ENCODE peak calls at places on chromosomes 12 and 14, in eight cellular contexts. J is AG20443; F is stimulated activated CD4-positive, alpha-beta T cell treated with anti-CD3 and anti-CD28 coated beads, TNF-alpha, amount 100 ng/mL, for 24 hours; C is NCI-H2081; H is uterus; G is neural crest cell; D is glutamatergic neuron; V is stimulated activated CD8-positive, alpha-beta memory T cell treated with anti-CD3 and anti-CD28 coated beads, Interleukin-2, amount 100 ng/mL, for 1 hour. R is an unnamed sample.

GRCh38 chr14:100532154-100532915 is 54.9 kb downstream of the BEGAIN start:
- DNase-seq in D (peak), V (no peak), F (no peak), H (peak), C (no peak), J (no peak), G (peak), R (peak)

GRCh38 chr12:18387706-18388105 is 126.4 kb downstream of the PIK3C2G start:
- DNase-seq in C (no peak), V (no peak), H (no peak), J (no peak), F (no peak), D (no peak), G (no peak), R (no peak)

GRCh38 chr14:56555921-56556570 is 23.6 kb upstream of the TMEM260 start:
- DNase-seq in C (peak), H (no peak), G (no peak), F (no peak), V (no peak), D (no peak), J (peak), R (no peak)

GRCh38 chr12:52522346-52523011 is 2.3 kb upstream of the KRT5 start:
- DNase-seq in F (no peak), J (peak), V (no peak), G (no peak), H (no peak), D (no peak), C (peak), R (no peak)

GRCh38 chr14:74913986-74914573 is 9.0 kb downstream of the RPS6KL1 start:
- DNase-seq in H (peak), G (peak), F (no peak), V (no peak), C (no peak), D (peak), J (peak), R (no peak)

GRCh38 chr14:51554339-51554920 is 97.3 kb upstream of the FRMD6 start:
- DNase-seq in C (no peak), J (peak), H (no peak), V (no peak), F (no peak), D (no peak), G (no peak), R (no peak)

GRCh38 chr12:569091-569676 is 94.1 kb downstream of the NINJ2 start:
- DNase-seq in G (no peak), F (no peak), J (no peak), V (no peak), D (peak), C (no peak), H (no peak), R (peak)

GRCh38 chr14:33184587-33184986 is 245.9 kb downstream of the NPAS3 start:
- DNase-seq in D (no peak), H (no peak), F (no peak), J (peak), C (peak), G (no peak), V (no peak), R (no peak)

GRCh38 chr12:124442772-124443445 is 124.5 kb downstream of the NCOR2 start:
- DNase-seq in F (no peak), G (no peak), H (peak), J (no peak), V (no peak), D (no peak), C (no peak), R (no peak)

GRCh38 chr14:69770559-69770958 is 3.6 kb downstream of the SRSF5 start:
- DNase-seq in J (no peak), F (no peak), G (no peak), V (no peak), H (no peak), D (no peak), C (no peak), R (no peak)

GRCh38 chr14:71749613-71750238 is 182.5 kb upstream of the RGS6 start:
- DNase-seq in G (no peak), D (no peak), H (no peak), J (no peak), C (no peak), F (no peak), V (no peak), R (no peak)

GRCh38 chr12:89551747-89552146 is 25.9 kb upstream of the POC1B start:
- DNase-seq in V (no peak), H (no peak), G (no peak), J (no peak), D (no peak), C (no peak), F (no peak), R (no peak)

GRCh38 chr12:12592930-12593329 is 18.7 kb upstream of the CREBL2 start:
- DNase-seq in C (no peak), V (no peak), J (peak), F (no peak), G (no peak), D (no peak), H (no peak), R (no peak)

GRCh38 chr14:52871606-52872005 is 79.2 kb downstream of the FERMT2 start:
- DNase-seq in H (no peak), F (no peak), G (no peak), V (no peak), D (no peak), J (no peak), C (no peak), R (no peak)

GRCh38 chr14:68781161-68782021 is 11.5 kb downstream of the ZFP36L1 start:
- DNase-seq in D (peak), H (peak), F (no peak), G (no peak), C (no peak), J (no peak), V (no peak), R (peak)

GRCh38 chr14:32620303-32620702 is 291.2 kb downstream of the AKAP6 start:
- DNase-seq in H (no peak), G (no peak), C (no peak), J (no peak), D (no peak), V (no peak), F (no peak), R (no peak)

GRCh38 chr12:750356-751191 is 1.8 kb upstream of the WNK1 start:
- DNase-seq in G (no peak), D (no peak), V (no peak), H (no peak), F (no peak), J (no peak), C (peak), R (no peak)

GRCh38 chr12:49651855-49652254 is 28.5 kb downstream of the PRPF40B start:
- DNase-seq in D (no peak), H (no peak), V (no peak), G (no peak), F (no peak), J (no peak), C (no peak), R (peak)

GRCh38 chr14:69560826-69561225 is 13.8 kb downstream of the CCDC177 start:
- DNase-seq in D (no peak), C (no peak), F (no peak), G (no peak), J (no peak), H (no peak), V (no peak), R (no peak)

GRCh38 chr14:63032056-63032455 is 13.2 kb downstream of the KCNH5 start:
- DNase-seq in V (no peak), F (no peak), G (no peak), H (no peak), J (no peak), D (no peak), C (no peak), R (no peak)

GRCh38 chr12:116610971-116611541 is 51.9 kb downstream of the MAP1LC3B2 start:
- DNase-seq in G (no peak), V (no peak), J (no peak), D (no peak), H (no peak), C (no peak), F (no peak), R (no peak)

GRCh38 chr12:53484686-53485567 is 14.3 kb downstream of the MAP3K12 start:
- DNase-seq in G (no peak), V (no peak), D (no peak), J (no peak), C (no peak), F (no peak), H (no peak), R (no peak)

GRCh38 chr14:51576112-51576420 is 75.6 kb upstream of the FRMD6 start:
- DNase-seq in C (no peak), D (no peak), H (no peak), V (no peak), J (peak), F (no peak), G (no peak), R (no peak)

GRCh38 chr12:23898121-23898520 is 51.3 kb downstream of the SOX5 start:
- DNase-seq in G (no peak), H (no peak), V (no peak), C (no peak), D (no peak), J (no peak), F (no peak), R (no peak)

GRCh38 chr12:114671321-114671663 is 12.7 kb downstream of the TBX3 start:
- DNase-seq in C (no peak), J (no peak), V (no peak), F (no peak), D (no peak), H (no peak), G (no peak), R (no peak)

GRCh38 chr14:89093083-89093482 is 268.6 kb downstream of the TTC8 start:
- DNase-seq in D (no peak), C (no peak), F (no peak), V (no peak), H (no peak), G (no peak), J (no peak), R (no peak)